ENCODE peak calls at places on chromosomes 7 and 10, in four cellular contexts. One of them, this sample, is unnamed.
A peak's percentile ranks its signal among the peaks of the same experiment; 100 is the strongest.

GRCh38 chr7:28165221-28165807 is 15.3 kb downstream of the JAZF1 start:
- DNase-seq in HCT116: no peak
- DNase-seq in K562: no peak
- DNase-seq in HepG2: no peak
- DNase-seq in this sample: no peak

GRCh38 chr7:49776994-49777393 is 3.6 kb downstream of the VWC2 start:
- DNase-seq in HCT116: no peak
- DNase-seq in HepG2: peak; percentile 19
- DNase-seq in K562: no peak
- DNase-seq in this sample: no peak

GRCh38 chr10:92124524-92125168 is 166.2 kb downstream of the CPEB3 start:
- DNase-seq in HepG2: peak; percentile 73
- DNase-seq in K562: no peak
- DNase-seq in HCT116: no peak
- DNase-seq in this sample: no peak

GRCh38 chr10:77844713-77845454 is 81.7 kb downstream of the DLG5 start:
- DNase-seq in HCT116: peak; percentile 38
- DNase-seq in K562: no peak
- DNase-seq in HepG2: no peak
- DNase-seq in this sample: no peak

GRCh38 chr10:3658766-3659165 is 126.2 kb downstream of the KLF6 start:
- DNase-seq in K562: no peak
- DNase-seq in HepG2: peak; percentile 47
- DNase-seq in HCT116: no peak
- DNase-seq in this sample: no peak

GRCh38 chr7:140212100-140212881 is 35.5 kb upstream of the KDM7A start:
- DNase-seq in HepG2: no peak
- DNase-seq in K562: no peak
- DNase-seq in HCT116: no peak
- DNase-seq in this sample: no peak

GRCh38 chr7:82172017-82172416 is 271.6 kb downstream of the CACNA2D1 start:
- DNase-seq in HepG2: no peak
- DNase-seq in HCT116: no peak
- DNase-seq in K562: no peak
- DNase-seq in this sample: no peak

GRCh38 chr10:24318517-24318916 is 109.6 kb downstream of the KIAA1217 start:
- DNase-seq in HepG2: peak; percentile 76
- DNase-seq in HCT116: no peak
- DNase-seq in K562: no peak
- DNase-seq in this sample: no peak

GRCh38 chr10:119759832-119760231 is 34.0 kb downstream of the INPP5F start:
- DNase-seq in HCT116: no peak
- DNase-seq in K562: no peak
- DNase-seq in HepG2: no peak
- DNase-seq in this sample: no peak

GRCh38 chr7:1678571-1679325 is 8.7 kb downstream of the ELFN1 start:
- DNase-seq in HCT116: no peak
- DNase-seq in HepG2: no peak
- DNase-seq in K562: no peak
- DNase-seq in this sample: no peak

GRCh38 chr10:104353325-104354048 is at the start of gene CFAP58:
- DNase-seq in K562: peak; percentile 91
- DNase-seq in HCT116: peak; percentile 89
- DNase-seq in HepG2: peak; percentile 45
- DNase-seq in this sample: peak; percentile 89

GRCh38 chr7:116524609-116525297 is at the start of gene CAV1:
- DNase-seq in HCT116: peak; percentile 92
- DNase-seq in K562: peak; percentile 66
- DNase-seq in HepG2: no peak
- DNase-seq in this sample: peak; percentile 95

GRCh38 chr10:29811751-29812427 is 177.1 kb upstream of the SVIL start:
- DNase-seq in HepG2: no peak
- DNase-seq in K562: no peak
- DNase-seq in HCT116: no peak
- DNase-seq in this sample: peak; percentile 55

GRCh38 chr7:76336094-76336493 is 22.7 kb downstream of the YWHAG start:
- DNase-seq in HCT116: no peak
- DNase-seq in HepG2: no peak
- DNase-seq in K562: no peak
- DNase-seq in this sample: no peak

GRCh38 chr10:3935933-3936359 is 150.9 kb upstream of the KLF6 start:
- DNase-seq in HCT116: no peak
- DNase-seq in K562: no peak
- DNase-seq in HepG2: no peak
- DNase-seq in this sample: no peak

GRCh38 chr10:6386346-6386745 is 183.6 kb downstream of the PFKFB3 start:
- DNase-seq in K562: no peak
- DNase-seq in HCT116: no peak
- DNase-seq in HepG2: no peak
- DNase-seq in this sample: no peak

GRCh38 chr7:150909192-150909591 is 56.9 kb downstream of the AOC1 start:
- DNase-seq in K562: no peak
- DNase-seq in HCT116: no peak
- DNase-seq in HepG2: no peak
- DNase-seq in this sample: no peak

GRCh38 chr7:45920543-45921380 is at the start of gene IGFBP3:
- DNase-seq in K562: no peak
- DNase-seq in HCT116: no peak
- DNase-seq in HepG2: no peak
- DNase-seq in this sample: no peak

GRCh38 chr7:105691029-105691691 is 109.9 kb upstream of the EFCAB10 start:
- DNase-seq in K562: no peak
- DNase-seq in HCT116: no peak
- DNase-seq in HepG2: no peak
- DNase-seq in this sample: no peak

GRCh38 chr10:42543840-42544372 is 94.5 kb downstream of the ZNF33B start:
- DNase-seq in HCT116: no peak
- DNase-seq in HepG2: peak; percentile 82
- DNase-seq in K562: no peak
- DNase-seq in this sample: no peak

GRCh38 chr10:115125505-115125904 is 32.3 kb downstream of the ATRNL1 start:
- DNase-seq in K562: no peak
- DNase-seq in HepG2: no peak
- DNase-seq in HCT116: no peak
- DNase-seq in this sample: no peak

GRCh38 chr7:19116121-19117080 is 1.0 kb downstream of the TWIST1 start:
- DNase-seq in HCT116: no peak
- DNase-seq in K562: no peak
- DNase-seq in HepG2: no peak
- DNase-seq in this sample: no peak

GRCh38 chr7:46220066-46220630 is 299.1 kb upstream of the IGFBP3 start:
- DNase-seq in K562: no peak
- DNase-seq in HepG2: no peak
- DNase-seq in HCT116: no peak
- DNase-seq in this sample: no peak

GRCh38 chr7:155722936-155723335 is 78.5 kb downstream of the RBM33 start:
- DNase-seq in HCT116: no peak
- DNase-seq in HepG2: no peak
- DNase-seq in K562: no peak
- DNase-seq in this sample: no peak

GRCh38 chr7:26620352-26620751 is 244.0 kb downstream of the SKAP2 start:
- DNase-seq in K562: peak; percentile 77
- DNase-seq in HCT116: peak; percentile 57
- DNase-seq in HepG2: peak; percentile 46
- DNase-seq in this sample: no peak

GRCh38 chr7:54904130-54904529 is 114.7 kb upstream of the EGFR start:
- DNase-seq in K562: no peak
- DNase-seq in HepG2: no peak
- DNase-seq in HCT116: no peak
- DNase-seq in this sample: no peak

GRCh38 chr7:81004098-81004497 is 85.2 kb upstream of the SEMA3C start:
- DNase-seq in K562: no peak
- DNase-seq in HCT116: no peak
- DNase-seq in HepG2: no peak
- DNase-seq in this sample: no peak

GRCh38 chr7:125173571-125173970 is 243.9 kb upstream of the POT1 start:
- DNase-seq in HCT116: no peak
- DNase-seq in HepG2: no peak
- DNase-seq in K562: no peak
- DNase-seq in this sample: no peak

GRCh38 chr7:39566056-39566921 is at the start of gene YAE1:
- DNase-seq in HepG2: peak; percentile 64
- DNase-seq in K562: peak; percentile 89
- DNase-seq in HCT116: peak; percentile 57
- DNase-seq in this sample: no peak

GRCh38 chr7:123747620-123748141 is 1.1 kb downstream of the WASL start:
- DNase-seq in HepG2: peak; percentile 87
- DNase-seq in HCT116: peak; percentile 39
- DNase-seq in K562: peak; percentile 46
- DNase-seq in this sample: no peak

GRCh38 chr7:105267244-105267643 is 121.5 kb downstream of the SRPK2 start:
- DNase-seq in HCT116: no peak
- DNase-seq in K562: no peak
- DNase-seq in HepG2: no peak
- DNase-seq in this sample: no peak

GRCh38 chr10:27646194-27646593 is 99.4 kb downstream of the MKX start:
- DNase-seq in HepG2: no peak
- DNase-seq in HCT116: no peak
- DNase-seq in K562: no peak
- DNase-seq in this sample: no peak

GRCh38 chr7:115332691-115333090 is 410.8 kb downstream of the MDFIC start:
- DNase-seq in HCT116: no peak
- DNase-seq in HepG2: no peak
- DNase-seq in K562: no peak
- DNase-seq in this sample: no peak

GRCh38 chr10:50637003-50637579 is 13.3 kb upstream of the SGMS1 start:
- DNase-seq in HCT116: no peak
- DNase-seq in HepG2: no peak
- DNase-seq in K562: no peak
- DNase-seq in this sample: no peak

GRCh38 chr7:124196519-124196918 is 163.7 kb upstream of the TMEM229A start:
- DNase-seq in HepG2: no peak
- DNase-seq in K562: no peak
- DNase-seq in HCT116: no peak
- DNase-seq in this sample: no peak

GRCh38 chr10:33410096-33410859 is 75.8 kb upstream of the NRP1 start:
- DNase-seq in HepG2: no peak
- DNase-seq in K562: no peak
- DNase-seq in HCT116: no peak
- DNase-seq in this sample: no peak

DNA sequence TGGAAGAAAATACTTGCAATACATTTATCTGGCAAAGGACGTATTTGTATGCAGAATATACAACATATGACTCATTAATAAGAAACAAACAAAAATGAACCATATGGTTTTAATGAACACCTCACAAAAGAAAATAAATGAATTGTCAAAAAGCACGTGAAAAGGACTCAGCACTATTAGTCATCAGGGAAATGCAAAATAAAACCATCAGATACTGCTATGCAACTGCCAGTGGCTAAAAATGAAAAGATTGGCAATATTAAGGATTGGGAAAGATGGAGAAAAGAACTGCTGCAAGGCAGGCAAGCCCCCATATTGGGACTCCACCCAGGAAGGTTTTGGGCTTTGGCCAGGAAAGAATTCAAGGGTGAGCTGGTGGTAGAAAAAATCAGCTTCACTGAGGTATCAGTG is 72.8 kb downstream of the CUBN start:
- DNase-seq in HCT116: no peak
- DNase-seq in K562: no peak
- DNase-seq in HepG2: no peak
- DNase-seq in this sample: no peak
- TF ChIP-seq SIN3A in HCT116: no peak
- TF ChIP-seq SIN3A in K562: no peak
- TF ChIP-seq SIN3A in HepG2: no peak
- TF ChIP-seq SIN3A in this sample: no peak

GRCh38 chr10:11064832-11065231 is 47.2 kb downstream of the CELF2 start:
- DNase-seq in HCT116: no peak
- DNase-seq in K562: no peak
- DNase-seq in HepG2: no peak
- DNase-seq in this sample: no peak
- TF ChIP-seq REST in HCT116: no peak
- TF ChIP-seq REST in K562: no peak
- TF ChIP-seq REST in HepG2: no peak
- TF ChIP-seq REST in this sample: no peak

GRCh38 chr7:90176195-90176594 is 21.9 kb downstream of the STEAP1 start:
- DNase-seq in K562: no peak
- DNase-seq in HCT116: no peak
- DNase-seq in HepG2: no peak
- DNase-seq in this sample: no peak
- H3K4me3 ChIP-seq in K562: no peak overlapping the region
- H3K4me3 ChIP-seq in HCT116: no peak overlapping the region
- H3K4me3 ChIP-seq in HepG2: no peak overlapping the region
- H3K4me3 ChIP-seq in this sample: no peak overlapping the region

DNA sequence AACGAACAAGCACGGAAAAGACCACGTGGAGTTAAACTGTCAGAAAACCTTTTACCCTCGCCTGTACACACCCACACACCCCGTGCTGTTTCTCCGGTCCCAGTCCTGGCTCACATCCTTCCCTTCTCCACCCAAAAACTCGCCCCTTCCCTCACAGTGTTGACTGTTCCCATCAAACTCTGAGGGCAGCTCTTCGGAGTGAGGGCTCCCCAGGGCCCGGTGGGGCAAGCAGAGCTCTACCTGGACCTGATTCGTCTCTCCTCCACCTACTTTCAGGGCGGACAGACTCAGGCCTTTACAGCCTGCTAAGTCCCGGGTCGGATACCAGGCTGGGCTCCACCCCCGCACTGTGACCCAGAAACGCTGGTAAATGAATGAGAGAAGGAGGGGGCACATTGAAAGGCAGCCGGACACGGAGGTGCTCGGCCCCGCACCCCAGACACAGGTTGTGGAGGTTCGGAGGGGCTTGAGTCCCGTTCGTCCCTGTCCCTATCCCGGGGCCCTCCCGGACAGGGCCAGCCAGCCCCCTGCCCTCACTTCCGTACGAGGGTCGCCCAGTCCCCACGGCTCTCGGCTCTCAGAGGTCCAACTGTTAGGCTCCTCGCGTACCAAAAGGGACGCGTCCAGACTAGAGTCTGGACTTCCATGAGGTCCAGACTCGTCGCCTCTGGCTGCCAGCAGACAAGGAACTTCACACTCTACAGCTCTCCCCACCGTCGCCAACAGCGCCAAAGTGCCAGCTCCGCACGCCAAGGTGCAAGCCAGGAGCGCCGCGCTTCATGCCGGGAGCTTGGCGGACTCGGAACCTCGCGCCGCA is 31.7 kb upstream of the ASL start:
- DNase-seq in K562: no peak
- DNase-seq in HepG2: no peak
- DNase-seq in HCT116: no peak
- DNase-seq in this sample: no peak
- TF ChIP-seq SIN3A in K562: no peak
- TF ChIP-seq SIN3A in HepG2: no peak
- TF ChIP-seq SIN3A in HCT116: no peak
- TF ChIP-seq SIN3A in this sample: no peak

GRCh38 chr7:130352335-130353074 is 7.9 kb downstream of the CPA5 start:
- DNase-seq in K562: no peak
- DNase-seq in HCT116: no peak
- DNase-seq in HepG2: no peak
- DNase-seq in this sample: no peak
- TF ChIP-seq REST in K562: no peak
- TF ChIP-seq REST in HCT116: no peak
- TF ChIP-seq REST in HepG2: no peak
- TF ChIP-seq REST in this sample: no peak

GRCh38 chr10:116740971-116741370 is 1.4 kb downstream of the HSPA12A start:
- DNase-seq in HCT116: no peak
- DNase-seq in HepG2: no peak
- DNase-seq in K562: no peak
- DNase-seq in this sample: no peak
- H3K4me3 ChIP-seq in HCT116: no peak overlapping the region
- H3K4me3 ChIP-seq in HepG2: peak overlapping the region; percentile 74
- H3K4me3 ChIP-seq in K562: no peak overlapping the region
- H3K4me3 ChIP-seq in this sample: no peak overlapping the region

GRCh38 chr7:96088579-96088978 is 233.3 kb downstream of the SLC25A13 start:
- DNase-seq in HepG2: no peak
- DNase-seq in HCT116: no peak
- DNase-seq in K562: no peak
- DNase-seq in this sample: no peak
- TF ChIP-seq SIN3A in HepG2: no peak
- TF ChIP-seq SIN3A in HCT116: no peak
- TF ChIP-seq SIN3A in K562: no peak
- TF ChIP-seq SIN3A in this sample: no peak

This sample was measured in Panc1.